ENCODE peak calls at places on chromosomes 2 and 18, in four cellular contexts. One of them, this sample, is unnamed.

GRCh38 chr2:156455366-156455975 is 19.3 kb downstream of the GPD2 start:
- DNase-seq in endothelial cell: no peak
- DNase-seq in thyroid gland: no peak
- DNase-seq in adrenal gland: no peak
- DNase-seq in this sample: no peak

GRCh38 chr2:102473020-102473419 is at the start of gene SLC9A4:
- DNase-seq in endothelial cell: peak
- DNase-seq in thyroid gland: peak
- DNase-seq in adrenal gland: peak
- DNase-seq in this sample: no peak

GRCh38 chr2:5691659-5692529 is at the start of gene SOX11:
- DNase-seq in endothelial cell: peak
- DNase-seq in thyroid gland: no peak
- DNase-seq in adrenal gland: no peak
- DNase-seq in this sample: no peak

GRCh38 chr2:237722616-237723015 is 76.0 kb upstream of the RBM44 start:
- DNase-seq in endothelial cell: no peak
- DNase-seq in thyroid gland: no peak
- DNase-seq in adrenal gland: no peak
- DNase-seq in this sample: no peak

GRCh38 chr18:59272221-59272888 is 899 bp downstream of the RAX start:
- DNase-seq in endothelial cell: no peak
- DNase-seq in thyroid gland: no peak
- DNase-seq in adrenal gland: no peak
- DNase-seq in this sample: no peak

GRCh38 chr2:95001701-95002100 is 23.8 kb upstream of the MAL start:
- DNase-seq in endothelial cell: no peak
- DNase-seq in thyroid gland: peak
- DNase-seq in adrenal gland: no peak
- DNase-seq in this sample: no peak

GRCh38 chr2:2582998-2583545 is 252.0 kb upstream of the MYT1L start:
- DNase-seq in endothelial cell: no peak
- DNase-seq in thyroid gland: no peak
- DNase-seq in adrenal gland: no peak
- DNase-seq in this sample: no peak

GRCh38 chr2:101476605-101477208 is 1.8 kb upstream of the RFX8 start:
- DNase-seq in endothelial cell: no peak
- DNase-seq in thyroid gland: no peak
- DNase-seq in adrenal gland: no peak
- DNase-seq in this sample: no peak

GRCh38 chr18:59308201-59309014 is 10.0 kb downstream of the CPLX4 start:
- DNase-seq in endothelial cell: peak
- DNase-seq in thyroid gland: peak
- DNase-seq in adrenal gland: peak
- DNase-seq in this sample: peak

GRCh38 chr2:7467782-7468447 is 550.7 kb downstream of the RNF144A start:
- DNase-seq in endothelial cell: no peak
- DNase-seq in thyroid gland: no peak
- DNase-seq in adrenal gland: no peak
- DNase-seq in this sample: no peak

GRCh38 chr18:31042391-31043181 is at the start of gene DSC3:
- DNase-seq in endothelial cell: peak
- DNase-seq in thyroid gland: peak
- DNase-seq in adrenal gland: peak
- DNase-seq in this sample: peak

GRCh38 chr2:10101491-10101890 is 21.0 kb upstream of the RRM2 start:
- DNase-seq in endothelial cell: no peak
- DNase-seq in thyroid gland: no peak
- DNase-seq in adrenal gland: no peak
- DNase-seq in this sample: no peak

GRCh38 chr2:8636041-8636491 is 45.8 kb upstream of the ID2 start:
- DNase-seq in endothelial cell: no peak
- DNase-seq in thyroid gland: no peak
- DNase-seq in adrenal gland: no peak
- DNase-seq in this sample: no peak

GRCh38 chr2:101047075-101047766 is 45.1 kb downstream of the RPL31 start:
- DNase-seq in endothelial cell: no peak
- DNase-seq in thyroid gland: peak
- DNase-seq in adrenal gland: no peak
- DNase-seq in this sample: no peak

GRCh38 chr2:9327873-9328352 is 95.4 kb downstream of the ITGB1BP1 start:
- DNase-seq in endothelial cell: no peak
- DNase-seq in thyroid gland: no peak
- DNase-seq in adrenal gland: no peak
- DNase-seq in this sample: no peak

GRCh38 chr2:150643106-150643730 is 155.8 kb upstream of the RND3 start:
- DNase-seq in endothelial cell: no peak
- DNase-seq in thyroid gland: no peak
- DNase-seq in adrenal gland: no peak
- DNase-seq in this sample: no peak

GRCh38 chr2:158726906-158727592 is 68.1 kb upstream of the DAPL1 start:
- DNase-seq in endothelial cell: no peak
- DNase-seq in thyroid gland: no peak
- DNase-seq in adrenal gland: no peak
- DNase-seq in this sample: no peak

GRCh38 chr2:223026357-223027110 is 25.5 kb upstream of the KCNE4 start:
- DNase-seq in endothelial cell: no peak
- DNase-seq in thyroid gland: no peak
- DNase-seq in adrenal gland: no peak
- DNase-seq in this sample: no peak

GRCh38 chr2:218229239-218229638 is 12.2 kb downstream of the ARPC2 start:
- DNase-seq in endothelial cell: no peak
- DNase-seq in thyroid gland: no peak
- DNase-seq in adrenal gland: no peak
- DNase-seq in this sample: no peak

GRCh38 chr2:150480241-150480640 is 7.2 kb downstream of the RND3 start:
- DNase-seq in endothelial cell: no peak
- DNase-seq in thyroid gland: no peak
- DNase-seq in adrenal gland: no peak
- DNase-seq in this sample: no peak

GRCh38 chr18:22335644-22336275 is 82.0 kb downstream of the CTAGE1 start:
- DNase-seq in endothelial cell: peak
- DNase-seq in thyroid gland: no peak
- DNase-seq in adrenal gland: peak
- DNase-seq in this sample: no peak

GRCh38 chr18:48833701-48834394 is 116.9 kb downstream of the SMAD7 start:
- DNase-seq in endothelial cell: no peak
- DNase-seq in thyroid gland: no peak
- DNase-seq in adrenal gland: no peak
- DNase-seq in this sample: peak

GRCh38 chr2:23803275-23803964 is 123.5 kb downstream of the ATAD2B start:
- DNase-seq in endothelial cell: no peak
- DNase-seq in thyroid gland: no peak
- DNase-seq in adrenal gland: no peak
- DNase-seq in this sample: no peak

GRCh38 chr2:1653137-1653789 is 91.1 kb downstream of the PXDN start:
- DNase-seq in endothelial cell: no peak
- DNase-seq in thyroid gland: peak
- DNase-seq in adrenal gland: no peak
- DNase-seq in this sample: peak

GRCh38 chr2:1366546-1367134 is 46.6 kb upstream of the TPO start:
- DNase-seq in endothelial cell: no peak
- DNase-seq in thyroid gland: peak
- DNase-seq in adrenal gland: peak
- DNase-seq in this sample: no peak

GRCh38 chr2:228426502-228427216 is 245.2 kb upstream of the SPHKAP start:
- DNase-seq in endothelial cell: no peak
- DNase-seq in thyroid gland: no peak
- DNase-seq in adrenal gland: no peak
- DNase-seq in this sample: no peak

GRCh38 chr2:100818606-100819364 is 1.2 kb upstream of the NPAS2 start:
- DNase-seq in endothelial cell: peak
- DNase-seq in thyroid gland: peak
- DNase-seq in adrenal gland: peak
- DNase-seq in this sample: no peak

GRCh38 chr2:146481629-146482028 is 1363.2 kb upstream of the ACVR2A start:
- DNase-seq in endothelial cell: no peak
- DNase-seq in thyroid gland: no peak
- DNase-seq in adrenal gland: no peak
- DNase-seq in this sample: no peak

GRCh38 chr2:68284896-68285295 is 32.6 kb upstream of the PPP3R1 start:
- DNase-seq in endothelial cell: no peak
- DNase-seq in thyroid gland: no peak
- DNase-seq in adrenal gland: no peak
- DNase-seq in this sample: no peak

GRCh38 chr2:47304654-47305053 is 98.3 kb upstream of the MSH2 start:
- DNase-seq in endothelial cell: no peak
- DNase-seq in thyroid gland: no peak
- DNase-seq in adrenal gland: no peak
- DNase-seq in this sample: no peak

GRCh38 chr2:24959761-24960160 is 12.0 kb downstream of the DNAJC27 start:
- DNase-seq in endothelial cell: no peak
- DNase-seq in thyroid gland: no peak
- DNase-seq in adrenal gland: no peak
- DNase-seq in this sample: no peak

GRCh38 chr2:233399306-233400225 is 45.3 kb downstream of the DGKD start:
- DNase-seq in endothelial cell: no peak
- DNase-seq in thyroid gland: no peak
- DNase-seq in adrenal gland: no peak
- DNase-seq in this sample: no peak

GRCh38 chr2:115084446-115084845 is 642.0 kb downstream of the DPP10 start:
- DNase-seq in endothelial cell: no peak
- DNase-seq in thyroid gland: no peak
- DNase-seq in adrenal gland: no peak
- DNase-seq in this sample: no peak

GRCh38 chr18:46706968-46707367 is 49.9 kb downstream of the ST8SIA5 start:
- DNase-seq in endothelial cell: no peak
- DNase-seq in thyroid gland: no peak
- DNase-seq in adrenal gland: peak
- DNase-seq in this sample: no peak

GRCh38 chr2:7601990-7602389 is 684.8 kb downstream of the RNF144A start:
- DNase-seq in endothelial cell: no peak
- DNase-seq in thyroid gland: no peak
- DNase-seq in adrenal gland: no peak
- DNase-seq in this sample: no peak

GRCh38 chr2:240921319-240922233 is 15.4 kb downstream of the CROCC2 start:
- DNase-seq in endothelial cell: no peak
- DNase-seq in thyroid gland: no peak
- DNase-seq in adrenal gland: peak
- DNase-seq in this sample: peak

GRCh38 chr2:185108588-185108987 is 510.3 kb downstream of the ZNF804A start:
- DNase-seq in endothelial cell: no peak
- DNase-seq in thyroid gland: no peak
- DNase-seq in adrenal gland: no peak
- DNase-seq in this sample: no peak

GRCh38 chr2:54979645-54980044 is 70.6 kb downstream of the RTN4 start:
- DNase-seq in endothelial cell: no peak
- DNase-seq in thyroid gland: peak
- DNase-seq in adrenal gland: no peak
- DNase-seq in this sample: no peak

GRCh38 chr2:155157065-155157464 is 458.6 kb downstream of the KCNJ3 start:
- DNase-seq in endothelial cell: no peak
- DNase-seq in thyroid gland: no peak
- DNase-seq in adrenal gland: no peak
- DNase-seq in this sample: no peak

GRCh38 chr2:155162494-155162893 is 464.0 kb downstream of the KCNJ3 start:
- DNase-seq in endothelial cell: no peak
- DNase-seq in thyroid gland: no peak
- DNase-seq in adrenal gland: no peak
- DNase-seq in this sample: no peak

DNA sequence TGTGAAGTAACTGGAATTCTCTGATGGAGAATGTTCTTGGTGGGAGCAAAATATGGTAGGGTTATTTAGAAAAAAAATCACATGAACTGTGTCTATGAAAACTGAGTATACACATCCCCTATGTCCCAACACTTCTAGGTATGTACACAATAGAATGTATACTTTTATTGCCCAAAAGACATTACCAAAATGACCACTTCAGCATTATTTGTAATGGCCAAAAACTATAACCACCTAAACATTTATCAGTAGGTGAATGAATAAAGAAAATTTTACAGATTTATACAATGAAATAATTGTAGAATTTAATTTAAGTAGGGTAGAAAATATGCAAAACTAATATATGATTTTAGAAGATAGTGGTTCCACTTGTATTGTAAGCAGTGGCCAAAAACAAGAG is 462.8 kb downstream of the KCNJ3 start:
- DNase-seq in endothelial cell: no peak
- DNase-seq in thyroid gland: no peak
- DNase-seq in adrenal gland: no peak
- DNase-seq in this sample: no peak
- TF ChIP-seq CTCF in endothelial cell: no peak
- TF ChIP-seq CTCF in thyroid gland: no peak
- TF ChIP-seq CTCF in adrenal gland: no peak
- TF ChIP-seq CTCF in this sample: no peak

GRCh38 chr2:225122582-225123486 is 80.6 kb upstream of the DOCK10 start:
- DNase-seq in endothelial cell: peak
- DNase-seq in thyroid gland: peak
- DNase-seq in adrenal gland: peak
- DNase-seq in this sample: no peak
- TF ChIP-seq CTCF in endothelial cell: peak
- TF ChIP-seq CTCF in thyroid gland: no peak
- TF ChIP-seq CTCF in adrenal gland: peak
- TF ChIP-seq CTCF in this sample: no peak

DNA sequence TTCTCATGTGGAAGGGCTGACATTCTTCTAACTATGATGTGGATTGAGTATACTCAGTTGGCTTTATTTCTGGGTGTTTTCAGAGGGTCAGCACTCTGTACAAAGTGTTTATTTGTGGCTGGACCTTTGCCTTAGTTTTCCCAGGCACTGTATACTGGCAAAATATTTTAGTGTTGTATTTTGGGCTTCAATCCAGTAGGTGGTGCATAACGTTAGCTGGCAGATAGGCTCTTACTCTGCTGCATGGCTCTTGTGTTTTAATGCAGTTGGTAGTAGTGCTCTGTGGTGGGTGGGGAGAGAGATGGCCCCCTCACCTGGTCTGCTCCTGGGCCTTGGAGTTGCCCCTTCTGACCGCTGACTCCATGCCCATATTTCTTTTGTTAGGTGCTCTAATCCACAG is 75.6 kb upstream of the REG3A start:
- DNase-seq in endothelial cell: peak
- DNase-seq in thyroid gland: no peak
- DNase-seq in adrenal gland: no peak
- DNase-seq in this sample: no peak
- TF ChIP-seq CTCF in endothelial cell: peak
- TF ChIP-seq CTCF in thyroid gland: no peak
- TF ChIP-seq CTCF in adrenal gland: no peak
- TF ChIP-seq CTCF in this sample: no peak

GRCh38 chr2:206915136-206915535 is 24.2 kb upstream of the CPO start:
- DNase-seq in endothelial cell: no peak
- DNase-seq in thyroid gland: no peak
- DNase-seq in adrenal gland: peak
- DNase-seq in this sample: no peak

GRCh38 chr2:206920310-206920709 is 19.0 kb upstream of the CPO start:
- DNase-seq in endothelial cell: no peak
- DNase-seq in thyroid gland: no peak
- DNase-seq in adrenal gland: no peak
- DNase-seq in this sample: no peak

GRCh38 chr2:206920936-206921335 is 18.4 kb upstream of the CPO start:
- DNase-seq in endothelial cell: no peak
- DNase-seq in thyroid gland: no peak
- DNase-seq in adrenal gland: no peak
- DNase-seq in this sample: no peak

GRCh38 chr2:206921507-206921906 is 17.8 kb upstream of the CPO start:
- DNase-seq in endothelial cell: no peak
- DNase-seq in thyroid gland: no peak
- DNase-seq in adrenal gland: no peak
- DNase-seq in this sample: no peak

GRCh38 chr2:206918258-206918657 is 21.1 kb upstream of the CPO start:
- DNase-seq in endothelial cell: no peak
- DNase-seq in thyroid gland: no peak
- DNase-seq in adrenal gland: no peak
- DNase-seq in this sample: no peak
- TF ChIP-seq CTCF in endothelial cell: no peak
- TF ChIP-seq CTCF in thyroid gland: no peak
- TF ChIP-seq CTCF in adrenal gland: no peak
- TF ChIP-seq CTCF in this sample: no peak

This sample was measured in omental fat pad.